ENCODE peak calls at places on chromosomes 6 and 20, in five cellular contexts. X, L, G, R and V are unnamed samples.

GRCh38 chr6:88725111-88725711 is 238.2 kb downstream of the RNGTT start:
- DNase-seq in X (no peak), L (no peak), G (no peak), R (no peak), V (no peak)

GRCh38 chr6:1481326-1481725 is 92.0 kb downstream of the FOXF2 start:
- DNase-seq in X (no peak), L (no peak), G (peak; percentile 73), R (no peak), V (no peak)

GRCh38 chr20:60271597-60271996 is 313.4 kb downstream of the CDH26 start:
- DNase-seq in X (no peak), L (no peak), G (peak; percentile 10), R (no peak), V (no peak)

GRCh38 chr20:29497261-29497671 is 1760.2 kb upstream of the DEFB115 start:
- DNase-seq in X (peak; percentile 40), L (peak; percentile 36), G (no peak), R (no peak), V (peak; percentile 9)

GRCh38 chr6:130937942-130938604 is 110.9 kb downstream of the SMLR1 start:
- DNase-seq in X (no peak), L (no peak), G (no peak), R (no peak), V (no peak)

GRCh38 chr20:13995086-13995665 is at the start of gene MACROD2:
- DNase-seq in X (peak; percentile 96), L (peak; percentile 95), G (peak; percentile 97), R (peak; percentile 49), V (peak; percentile 34)

GRCh38 chr6:40744835-40745234 is 157.7 kb upstream of the LRFN2 start:
- DNase-seq in X (no peak), L (no peak), G (no peak), R (no peak), V (no peak)

GRCh38 chr6:134619077-134619476 is 301.2 kb upstream of the SGK1 start:
- DNase-seq in X (no peak), L (no peak), G (no peak), R (no peak), V (no peak)

GRCh38 chr20:53652090-53652858 is 58.6 kb upstream of the ZNF217 start:
- DNase-seq in X (no peak), L (no peak), G (peak; percentile 38), R (no peak), V (no peak)

GRCh38 chr6:63487123-63487813 is 85.0 kb upstream of the LOC128125822 start:
- DNase-seq in X (peak; percentile 60), L (no peak), G (peak; percentile 21), R (no peak), V (no peak)

GRCh38 chr6:163415176-163415619 is 680 bp downstream of the QKI start:
- DNase-seq in X (no peak), L (peak; percentile 53), G (no peak), R (no peak), V (no peak)

GRCh38 chr20:57408131-57408530 is 16.9 kb downstream of the RBM38 start:
- DNase-seq in X (no peak), L (no peak), G (no peak), R (no peak), V (no peak)

GRCh38 chr6:168100803-168101095 is 21.7 kb upstream of the FRMD1 start:
- DNase-seq in X (no peak), L (peak; percentile 24), G (no peak), R (no peak), V (no peak)

GRCh38 chr6:106882133-106882532 is 92.4 kb downstream of the CD24 start:
- DNase-seq in X (no peak), L (no peak), G (no peak), R (no peak), V (no peak)

GRCh38 chr20:35004051-35004725 is 48.5 kb downstream of the MYH7B start:
- DNase-seq in X (no peak), L (peak; percentile 7), G (no peak), R (no peak), V (no peak)

GRCh38 chr6:21149460-21149859 is 444.1 kb upstream of the SOX4 start:
- DNase-seq in X (no peak), L (no peak), G (no peak), R (no peak), V (no peak)

GRCh38 chr6:148746363-148747144 is at the start of gene UST:
- DNase-seq in X (peak; percentile 75), L (peak; percentile 87), G (peak; percentile 36), R (peak; percentile 60), V (peak; percentile 82)

GRCh38 chr6:89745728-89746127 is 73.9 kb downstream of the MDN1 start:
- DNase-seq in X (no peak), L (no peak), G (no peak), R (no peak), V (no peak)

GRCh38 chr6:36980876-36981619 is 4.9 kb downstream of the MTCH1 start:
- DNase-seq in X (no peak), L (no peak), G (no peak), R (no peak), V (no peak)

GRCh38 chr6:98894810-98895209 is 52.9 kb downstream of the FBXL4 start:
- DNase-seq in X (no peak), L (no peak), G (no peak), R (no peak), V (no peak)

GRCh38 chr6:147586044-147586443 is 77.6 kb downstream of the SAMD5 start:
- DNase-seq in X (peak; percentile 32), L (no peak), G (no peak), R (no peak), V (no peak)

GRCh38 chr6:45586216-45587171 is 208.8 kb upstream of the SUPT3H start:
- DNase-seq in X (no peak), L (no peak), G (no peak), R (no peak), V (no peak)

GRCh38 chr6:99165838-99166237 is 183.6 kb downstream of the FAXC start:
- DNase-seq in X (no peak), L (no peak), G (no peak), R (no peak), V (no peak)

GRCh38 chr20:64079273-64080012 is at the start of gene RGS19:
- DNase-seq in X (peak; percentile 68), L (peak; percentile 91), G (peak; percentile 72), R (no peak), V (no peak)

GRCh38 chr6:39214846-39215639 is 14.2 kb downstream of the KCNK5 start:
- DNase-seq in X (peak; percentile 81), L (peak; percentile 67), G (peak; percentile 85), R (no peak), V (no peak)

GRCh38 chr6:39211183-39211582 is 18.1 kb downstream of the KCNK5 start:
- DNase-seq in X (no peak), L (no peak), G (no peak), R (no peak), V (no peak)

GRCh38 chr6:39214120-39214813 is 15.0 kb downstream of the KCNK5 start:
- DNase-seq in X (no peak), L (no peak), G (no peak), R (no peak), V (no peak)

GRCh38 chr6:39215640-39216158 is 13.6 kb downstream of the KCNK5 start:
- DNase-seq in X (peak; percentile 69), L (no peak), G (no peak), R (no peak), V (no peak)

DNA sequence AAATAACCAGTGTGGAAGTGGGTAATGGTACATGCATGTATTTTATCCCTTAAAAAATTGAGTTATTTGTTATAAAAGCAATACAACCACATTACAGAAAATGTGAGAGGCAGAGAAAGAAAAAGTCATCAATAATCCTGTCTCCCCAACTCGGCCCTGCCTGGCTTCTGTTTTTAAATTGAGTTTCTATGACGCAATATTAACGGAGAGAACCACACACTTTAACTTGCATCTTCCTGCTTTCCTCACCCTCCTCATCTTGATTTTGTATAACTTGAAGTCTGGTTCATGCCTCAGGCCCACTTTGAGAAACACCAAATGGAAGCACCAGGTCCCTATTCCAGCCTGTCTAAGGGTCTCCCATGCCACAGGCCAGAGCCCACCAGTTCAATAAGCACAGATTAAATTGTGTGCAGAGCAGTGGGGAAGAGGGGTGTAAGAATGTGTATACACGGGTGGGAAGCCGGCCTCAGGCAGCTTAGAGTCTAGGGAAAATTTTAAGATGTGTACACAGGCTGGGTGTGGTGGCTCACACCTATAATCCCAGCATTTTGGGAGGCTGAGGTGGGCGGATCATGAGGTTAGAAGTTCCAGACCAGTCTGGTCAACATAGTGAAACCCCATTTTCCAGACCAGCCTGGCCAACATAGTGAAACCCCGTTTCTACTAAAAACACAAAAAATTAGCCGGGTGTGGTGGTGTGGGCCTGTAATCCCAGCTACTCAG is 15.9 kb downstream of the KCNK5 start:
- DNase-seq in X (no peak), L (no peak), G (no peak), R (no peak), V (no peak)
- H3K4me1 ChIP-seq in X (peaks cover 18% of the 10 kb centered on the region), L (peaks cover 84% of the 10 kb centered on the region), G (peaks cover 77% of the 10 kb centered on the region), R (no peaks in the 10 kb centered on the region), V (peaks cover 3% of the 10 kb centered on the region)

DNA sequence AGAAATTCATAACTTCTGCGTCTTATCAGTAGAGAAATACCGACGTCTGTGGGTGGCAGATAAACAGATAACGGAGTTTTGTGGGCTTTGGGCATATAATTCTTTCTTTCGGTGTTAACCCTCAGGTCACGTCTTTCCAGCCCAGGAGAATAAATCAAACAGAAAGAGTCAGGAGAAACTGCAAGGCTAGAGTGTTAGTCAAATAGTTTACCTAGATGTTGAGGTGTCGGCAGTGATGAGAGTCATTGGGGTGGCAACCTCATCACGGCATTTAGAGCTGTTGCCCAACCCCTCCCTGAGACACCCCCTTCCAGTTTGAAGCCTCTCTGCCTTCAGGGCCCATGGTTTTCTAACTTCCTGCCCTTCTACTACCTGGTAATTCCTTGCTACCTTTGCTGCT is 49.5 kb downstream of the ADTRP start:
- DNase-seq in X (no peak), L (no peak), G (no peak), R (no peak), V (no peak)
- H3K4me1 ChIP-seq in X (no peaks in the 10 kb centered on the region), L (peaks cover 13% of the 10 kb centered on the region), G (no peaks in the 10 kb centered on the region), R (peaks cover 18% of the 10 kb centered on the region), V (peaks cover 23% of the 10 kb centered on the region)

DNA sequence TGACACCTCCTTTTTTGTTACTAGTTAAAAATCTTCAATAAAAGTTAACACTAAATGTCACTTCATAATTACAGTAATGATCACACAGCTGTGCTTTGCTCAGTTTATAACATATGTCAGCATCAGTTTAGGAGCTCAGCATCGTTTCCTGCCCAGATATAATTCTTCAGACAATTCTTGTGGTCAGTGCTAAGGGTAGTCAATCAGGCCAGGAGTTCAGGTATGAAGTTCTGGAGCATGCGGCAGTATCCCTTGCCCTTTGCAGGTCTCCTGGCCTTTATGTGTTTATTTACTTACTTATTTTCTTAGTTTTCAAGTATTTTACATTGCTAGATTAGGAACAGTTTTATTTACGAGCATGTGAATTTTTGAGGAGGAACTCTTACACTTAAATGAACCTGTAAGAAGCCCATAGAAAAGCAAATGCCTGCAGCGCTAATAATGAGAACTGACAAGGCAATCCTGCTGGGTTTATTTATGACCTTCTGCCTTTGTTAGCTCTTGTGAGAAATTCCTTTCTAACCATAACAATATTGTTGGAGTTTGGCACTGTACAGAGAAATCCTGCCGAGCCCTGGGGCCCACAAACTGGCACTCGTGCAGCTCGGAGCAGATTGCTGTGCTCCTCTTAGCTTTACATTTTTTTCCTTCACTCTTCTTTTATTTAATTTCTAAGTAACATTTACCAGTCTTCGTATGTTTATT is 252.8 kb downstream of the TMEM242 start:
- DNase-seq in X (no peak), L (no peak), G (no peak), R (no peak), V (no peak)
- H3K4me1 ChIP-seq in X (no peaks in the 10 kb centered on the region), L (peaks cover 62% of the 10 kb centered on the region), G (peaks cover 15% of the 10 kb centered on the region), R (peaks cover 13% of the 10 kb centered on the region), V (no peaks in the 10 kb centered on the region)

DNA sequence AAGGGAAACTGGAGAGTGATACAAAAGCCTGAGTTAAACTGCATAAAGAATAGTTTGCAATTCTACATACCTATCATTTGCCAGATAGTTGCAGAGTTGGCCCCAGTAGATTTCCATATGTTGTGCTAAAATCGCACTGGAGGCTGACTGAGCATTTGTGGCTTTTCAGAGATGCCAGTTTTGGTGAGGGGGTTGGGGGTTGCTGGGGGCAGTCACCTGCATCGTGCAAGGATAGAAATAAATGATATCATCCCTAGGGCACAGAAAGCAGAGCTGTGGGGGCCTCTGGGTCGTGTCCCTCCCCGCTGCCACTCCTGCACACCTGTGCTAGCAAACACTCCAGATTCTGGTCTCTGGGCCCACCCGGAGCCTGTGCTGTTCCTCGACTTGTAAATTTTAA is 443.1 kb upstream of the JARID2 start:
- DNase-seq in X (no peak), L (no peak), G (no peak), R (no peak), V (no peak)
- H3K4me1 ChIP-seq in X (peaks cover 5% of the 10 kb centered on the region), L (peaks cover 5% of the 10 kb centered on the region), G (no peaks in the 10 kb centered on the region), R (no peaks in the 10 kb centered on the region), V (no peaks in the 10 kb centered on the region)